ENCODE peak calls at places on chromosomes 7 and 10, in nine cellular contexts. M is stimulated activated CD8-positive, alpha-beta memory T cell treated with anti-CD3 and anti-CD28 coated beads, Interleukin-12 subunit alpha, Interleukin-12 subunit beta, amount 100 ng/mL, for 1 hour; G is breast epithelium; A is HEK293T; X is testis; B is NCI-H510A treated with DMSO at 0.1 percent for 48 hours; H is astrocyte of the spinal cord; F is GM06990; P is smooth muscle cell of the brain vasculature. L is an unnamed sample.
A peak's percentile ranks its signal among the peaks of the same experiment; 100 is the strongest.

GRCh38 chr7:143379607-143380263 is 1.4 kb upstream of the ZYX start:
- DNase-seq in M (no peak), G (no peak), A (peak; percentile 50), X (no peak), B (peak; percentile 33), H (no peak), F (no peak), P (no peak), L (no peak)

GRCh38 chr7:96304573-96304972 is 17.3 kb downstream of the SLC25A13 start:
- DNase-seq in M (no peak), G (no peak), A (no peak), X (no peak), B (no peak), H (no peak), F (no peak), P (no peak), L (no peak)

GRCh38 chr10:93461124-93461806 is 20.9 kb downstream of the MYOF start:
- DNase-seq in M (no peak), G (no peak), A (no peak), X (no peak), B (peak; percentile 97), H (peak; percentile 84), F (no peak), P (no peak), L (no peak)

GRCh38 chr7:105911961-105912575 is 35.7 kb upstream of the ATXN7L1 start:
- DNase-seq in M (no peak), G (no peak), A (no peak), X (no peak), B (no peak), H (no peak), F (no peak), P (no peak), L (no peak)

GRCh38 chr10:122504551-122504950 is 43.2 kb downstream of the HTRA1 start:
- DNase-seq in M (no peak), G (peak; percentile 87), A (peak; percentile 45), X (peak; percentile 73), B (peak; percentile 81), H (peak; percentile 96), F (no peak), P (peak; percentile 92), L (no peak)

GRCh38 chr10:75234683-75235374 is 928 bp downstream of the COMTD1 start:
- DNase-seq in M (peak; percentile 15), G (no peak), A (no peak), X (peak; percentile 38), B (peak; percentile 73), H (no peak), F (no peak), P (no peak), L (no peak)

GRCh38 chr10:99529483-99530107 is 3.1 kb upstream of the NKX2-3 start:
- DNase-seq in M (no peak), G (no peak), A (no peak), X (no peak), B (no peak), H (peak; percentile 18), F (no peak), P (no peak), L (no peak)

GRCh38 chr10:97180986-97181385 is 4.8 kb downstream of the SLIT1 start:
- DNase-seq in M (no peak), G (peak; percentile 22), A (no peak), X (no peak), B (no peak), H (no peak), F (no peak), P (no peak), L (no peak)

GRCh38 chr7:141455686-141456085 is 95.5 kb upstream of the AGK start:
- DNase-seq in M (no peak), G (no peak), A (no peak), X (no peak), B (no peak), H (no peak), F (no peak), P (no peak), L (no peak)

GRCh38 chr7:2034291-2035201 is 198.2 kb downstream of the MAD1L1 start:
- DNase-seq in M (no peak), G (no peak), A (no peak), X (no peak), B (no peak), H (no peak), F (no peak), P (no peak), L (no peak)

GRCh38 chr10:30467939-30468338 is 34.0 kb downstream of the MAP3K8 start:
- DNase-seq in M (no peak), G (no peak), A (no peak), X (no peak), B (no peak), H (no peak), F (peak; percentile 57), P (no peak), L (peak; percentile 39)

GRCh38 chr10:118286051-118286838 is 55.9 kb downstream of the FAM204A start:
- DNase-seq in M (no peak), G (no peak), A (no peak), X (no peak), B (no peak), H (no peak), F (no peak), P (no peak), L (no peak)

GRCh38 chr7:124702385-124702784 is 63.2 kb downstream of the GPR37 start:
- DNase-seq in M (no peak), G (no peak), A (no peak), X (no peak), B (no peak), H (peak; percentile 42), F (no peak), P (no peak), L (no peak)

GRCh38 chr10:23439452-23439919 is 611 bp downstream of the OTUD1 start:
- DNase-seq in M (no peak), G (no peak), A (peak; percentile 34), X (no peak), B (no peak), H (no peak), F (peak; percentile 38), P (no peak), L (peak; percentile 29)

GRCh38 chr7:83118347-83119001 is 44.2 kb downstream of the PCLO start:
- DNase-seq in M (no peak), G (no peak), A (no peak), X (no peak), B (no peak), H (no peak), F (no peak), P (no peak), L (no peak)

GRCh38 chr7:111495173-111495572 is 67.1 kb downstream of the IMMP2L start:
- DNase-seq in M (no peak), G (no peak), A (no peak), X (no peak), B (no peak), H (no peak), F (no peak), P (no peak), L (no peak)

GRCh38 chr10:93403741-93404354 is 78.3 kb downstream of the MYOF start:
- DNase-seq in M (no peak), G (no peak), A (no peak), X (no peak), B (no peak), H (no peak), F (no peak), P (no peak), L (no peak)

GRCh38 chr10:120980316-120980975 is 129.3 kb downstream of the WDR11 start:
- DNase-seq in M (no peak), G (no peak), A (no peak), X (no peak), B (peak; percentile 4), H (no peak), F (no peak), P (no peak), L (no peak)

GRCh38 chr7:3649678-3650445 is 348.8 kb downstream of the SDK1 start:
- DNase-seq in M (no peak), G (no peak), A (no peak), X (no peak), B (no peak), H (peak; percentile 25), F (no peak), P (no peak), L (no peak)

GRCh38 chr7:48537561-48537960 is 366.3 kb downstream of the ABCA13 start:
- DNase-seq in M (no peak), G (no peak), A (no peak), X (no peak), B (no peak), H (no peak), F (no peak), P (no peak), L (no peak)

GRCh38 chr10:132107947-132108877 is 42.5 kb downstream of the JAKMIP3 start:
- DNase-seq in M (no peak), G (no peak), A (no peak), X (peak; percentile 7), B (no peak), H (no peak), F (no peak), P (no peak), L (no peak)

GRCh38 chr7:292826-293225 is 2.9 kb downstream of the FOXL3 start:
- DNase-seq in M (no peak), G (peak; percentile 28), A (no peak), X (no peak), B (no peak), H (no peak), F (no peak), P (no peak), L (no peak)